ENCODE peak calls at places on chromosomes 16 and 17, in seven cellular contexts. K, S, V, X, B, J and T are unnamed samples.

GRCh38 chr17:42655528-42655927 is 3.6 kb upstream of the TUBG2 start:
- DNase-seq in J (peak), K (no peak), S (no peak), B (no peak), V (no peak), X (no peak), T (no peak)

GRCh38 chr16:56988161-56988947 is 1.0 kb upstream of the NLRC5 start:
- DNase-seq in S (no peak), K (no peak), J (no peak), X (no peak), B (no peak), V (no peak), T (no peak)

GRCh38 chr17:7558544-7559306 is at the start of gene TNFSF13:
- DNase-seq in B (peak), X (no peak), V (peak), S (no peak), J (no peak), K (peak), T (no peak)

GRCh38 chr16:56041556-56042140 is 149.6 kb upstream of the GNAO1 start:
- DNase-seq in V (no peak), J (no peak), X (no peak), K (no peak), S (peak), B (no peak), T (peak)

GRCh38 chr16:31382485-31383161 is 10.5 kb upstream of the ITGAD start:
- DNase-seq in K (no peak), J (peak), B (peak), X (peak), S (peak), V (peak), T (no peak)

GRCh38 chr16:55760665-55761035 is 72.2 kb downstream of the CES1 start:
- DNase-seq in X (no peak), V (no peak), J (no peak), B (no peak), S (no peak), K (no peak), T (no peak)

GRCh38 chr16:48958681-48959080 is 323.0 kb downstream of the CBLN1 start:
- DNase-seq in X (no peak), S (no peak), B (no peak), K (no peak), V (no peak), J (no peak), T (no peak)

GRCh38 chr16:50386139-50386538 is 17.4 kb upstream of the BRD7 start:
- DNase-seq in K (no peak), B (no peak), X (no peak), S (no peak), V (no peak), J (no peak), T (no peak)

GRCh38 chr16:2766430-2767139 is 10.5 kb downstream of the ELOB start:
- DNase-seq in S (no peak), K (no peak), B (no peak), V (no peak), J (no peak), X (no peak), T (no peak)

GRCh38 chr16:48611329-48612137 is 1.6 kb upstream of the N4BP1 start:
- DNase-seq in J (no peak), B (peak), V (no peak), S (no peak), K (no peak), X (no peak), T (peak)

GRCh38 chr16:87713469-87714229 is 52.1 kb downstream of the KLHDC4 start:
- DNase-seq in K (no peak), V (no peak), X (no peak), B (no peak), S (no peak), J (no peak), T (no peak)

GRCh38 chr17:78922876-78923498 is 2.2 kb downstream of the TIMP2 start:
- DNase-seq in S (no peak), K (no peak), B (no peak), X (no peak), V (no peak), J (no peak), T (no peak)

GRCh38 chr17:20154601-20155000 is 145.4 kb downstream of the SPECC1 start:
- DNase-seq in K (no peak), B (no peak), J (no peak), X (no peak), V (no peak), S (no peak), T (no peak)

GRCh38 chr17:278055-279028 is 74.3 kb downstream of the RPH3AL start:
- DNase-seq in K (no peak), B (no peak), S (no peak), J (no peak), X (no peak), V (no peak), T (no peak)

GRCh38 chr16:81796585-81797346 is 17.7 kb downstream of the PLCG2 start:
- DNase-seq in K (no peak), S (no peak), B (no peak), X (no peak), V (no peak), J (no peak), T (no peak)

GRCh38 chr17:8080799-8081219 is 6.7 kb downstream of the ALOX12B start:
- DNase-seq in B (no peak), J (no peak), S (no peak), K (no peak), V (no peak), X (no peak), T (no peak)

GRCh38 chr16:65178151-65178550 is 56.3 kb upstream of the CDH11 start:
- DNase-seq in X (peak), K (no peak), B (no peak), V (no peak), J (no peak), S (no peak), T (no peak)

GRCh38 chr16:85181091-85181738 is 68.9 kb upstream of the CIBAR2 start:
- DNase-seq in B (no peak), K (no peak), J (no peak), X (no peak), V (no peak), S (no peak), T (no peak)

GRCh38 chr16:67157892-67158635 is 1.6 kb downstream of the TRADD start:
- DNase-seq in V (no peak), S (no peak), B (no peak), K (no peak), X (no peak), J (no peak), T (peak)

GRCh38 chr17:39174907-39175694 is 9.1 kb upstream of the ARL5C start:
- DNase-seq in K (peak), J (no peak), X (no peak), S (peak), V (peak), B (peak), T (peak)